ENCODE peak calls at places on chromosomes 7 and 10, in four cellular contexts. One of them, this sample, is unnamed.

GRCh38 chr10:7767209-7767608 is 20.6 kb downstream of the KIN start:
- DNase-seq in GM12878: no peak
- DNase-seq in A673: no peak
- DNase-seq in PC-3: no peak
- DNase-seq in this sample: no peak

GRCh38 chr10:75401569-75402485 is at the start of gene ZNF503:
- DNase-seq in GM12878: peak; percentile 27
- DNase-seq in A673: peak; percentile 94
- DNase-seq in PC-3: peak; percentile 100
- DNase-seq in this sample: peak; percentile 8

GRCh38 chr10:85858776-85859515 is 507.6 kb downstream of the GRID1 start:
- DNase-seq in GM12878: no peak
- DNase-seq in A673: no peak
- DNase-seq in PC-3: no peak
- DNase-seq in this sample: no peak

GRCh38 chr10:66167816-66168215 is 758.0 kb upstream of the LRRTM3 start:
- DNase-seq in GM12878: no peak
- DNase-seq in A673: no peak
- DNase-seq in PC-3: peak; percentile 93
- DNase-seq in this sample: no peak

GRCh38 chr7:55573526-55573925 is 1.2 kb upstream of the VOPP1 start:
- DNase-seq in GM12878: no peak
- DNase-seq in A673: no peak
- DNase-seq in PC-3: peak; percentile 24
- DNase-seq in this sample: no peak

GRCh38 chr7:111098011-111098925 is 7.3 kb downstream of the LRRN3 start:
- DNase-seq in GM12878: no peak
- DNase-seq in A673: peak; percentile 63
- DNase-seq in PC-3: peak; percentile 73
- DNase-seq in this sample: no peak

GRCh38 chr10:123381271-123381670 is 227.1 kb downstream of the BUB3 start:
- DNase-seq in GM12878: no peak
- DNase-seq in A673: no peak
- DNase-seq in PC-3: peak; percentile 73
- DNase-seq in this sample: no peak

GRCh38 chr7:155449880-155450557 is 7.9 kb upstream of the EN2 start:
- DNase-seq in GM12878: no peak
- DNase-seq in A673: no peak
- DNase-seq in PC-3: no peak
- DNase-seq in this sample: no peak

GRCh38 chr7:42869131-42870020 is 42.5 kb downstream of the C7orf25 start:
- DNase-seq in GM12878: peak; percentile 78
- DNase-seq in A673: no peak
- DNase-seq in PC-3: peak; percentile 67
- DNase-seq in this sample: no peak

GRCh38 chr10:13555884-13556529 is 27.2 kb upstream of the BEND7 start:
- DNase-seq in GM12878: no peak
- DNase-seq in A673: no peak
- DNase-seq in PC-3: no peak
- DNase-seq in this sample: no peak

GRCh38 chr10:4359003-4359402 is 467.0 kb upstream of the AKR1E2 start:
- DNase-seq in GM12878: no peak
- DNase-seq in A673: peak; percentile 44
- DNase-seq in PC-3: no peak
- DNase-seq in this sample: no peak

GRCh38 chr7:92785923-92786322 is 50.5 kb downstream of the CDK6 start:
- DNase-seq in GM12878: no peak
- DNase-seq in A673: no peak
- DNase-seq in PC-3: no peak
- DNase-seq in this sample: no peak

GRCh38 chr7:95691464-95691863 is 80.9 kb upstream of the DYNC1I1 start:
- DNase-seq in GM12878: no peak
- DNase-seq in A673: no peak
- DNase-seq in PC-3: peak; percentile 70
- DNase-seq in this sample: no peak

GRCh38 chr7:23105086-23105643 is 420 bp upstream of the KLHL7 start:
- DNase-seq in GM12878: no peak
- DNase-seq in A673: peak; percentile 8
- DNase-seq in PC-3: no peak
- DNase-seq in this sample: no peak

GRCh38 chr10:13715091-13715490 is 128.3 kb downstream of the PRPF18 start:
- DNase-seq in GM12878: no peak
- DNase-seq in A673: no peak
- DNase-seq in PC-3: no peak
- DNase-seq in this sample: no peak

GRCh38 chr10:93115661-93116383 is 42.1 kb downstream of the CYP26A1 start:
- DNase-seq in GM12878: peak; percentile 32
- DNase-seq in A673: peak; percentile 76
- DNase-seq in PC-3: peak; percentile 70
- DNase-seq in this sample: no peak

GRCh38 chr10:103491729-103492364 is 1.7 kb upstream of the NEURL1 start:
- DNase-seq in GM12878: no peak
- DNase-seq in A673: peak; percentile 39
- DNase-seq in PC-3: peak; percentile 71
- DNase-seq in this sample: no peak

GRCh38 chr7:27187702-27188665 is 3.0 kb upstream of the HOXA11 start:
- DNase-seq in GM12878: no peak
- DNase-seq in A673: no peak
- DNase-seq in PC-3: peak; percentile 52
- DNase-seq in this sample: no peak

GRCh38 chr7:4134631-4135030 is 547.5 kb upstream of the FOXK1 start:
- DNase-seq in GM12878: no peak
- DNase-seq in A673: no peak
- DNase-seq in PC-3: no peak
- DNase-seq in this sample: no peak

GRCh38 chr10:50807851-50808776 is 68.4 kb downstream of the ASAH2B start:
- DNase-seq in GM12878: no peak
- DNase-seq in A673: no peak
- DNase-seq in PC-3: no peak
- DNase-seq in this sample: no peak

GRCh38 chr7:84188811-84189405 is 5.7 kb downstream of the SEMA3A start:
- DNase-seq in GM12878: no peak
- DNase-seq in A673: peak; percentile 78
- DNase-seq in PC-3: peak; percentile 63
- DNase-seq in this sample: no peak

GRCh38 chr7:79064187-79064823 is 389.2 kb downstream of the MAGI2 start:
- DNase-seq in GM12878: no peak
- DNase-seq in A673: no peak
- DNase-seq in PC-3: no peak
- DNase-seq in this sample: no peak

DNA sequence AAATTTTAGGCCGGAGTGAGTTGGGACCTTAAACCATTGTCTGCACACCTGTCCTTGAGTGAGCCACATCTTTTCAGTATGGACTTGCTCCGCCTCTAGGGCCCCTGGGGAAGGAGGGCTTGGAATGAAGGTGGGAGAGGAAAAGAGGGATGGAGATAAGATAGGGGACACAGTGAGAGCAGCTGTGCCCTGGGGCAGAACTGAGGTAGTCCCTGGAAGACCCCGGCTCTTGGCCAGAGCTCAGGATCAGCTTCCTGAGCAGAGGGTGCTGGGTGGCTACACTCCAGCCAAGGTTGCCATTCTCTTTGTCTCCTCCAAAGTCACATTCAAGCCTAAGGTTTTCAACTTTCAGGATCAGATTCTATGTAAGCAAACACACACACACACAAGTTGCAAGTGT is 82.0 kb downstream of the MKI67 start:
- DNase-seq in GM12878: no peak
- DNase-seq in A673: no peak
- DNase-seq in PC-3: no peak
- DNase-seq in this sample: no peak
- TF ChIP-seq EZH2 in GM12878: no peak
- TF ChIP-seq EZH2 in A673: no peak
- TF ChIP-seq EZH2 in PC-3: no peak
- TF ChIP-seq EZH2 in this sample: no peak

GRCh38 chr10:63072951-63073350 is 60.2 kb upstream of the NRBF2 start:
- DNase-seq in GM12878: no peak
- DNase-seq in A673: no peak
- DNase-seq in PC-3: no peak
- DNase-seq in this sample: no peak
- H3K27ac ChIP-seq in GM12878: no peak overlapping the region
- H3K27ac ChIP-seq in A673: no peak overlapping the region
- H3K27ac ChIP-seq in PC-3: no peak overlapping the region
- H3K27ac ChIP-seq in this sample: no peak overlapping the region

GRCh38 chr7:584820-585219 is 65.2 kb upstream of the PDGFA start:
- DNase-seq in GM12878: no peak
- DNase-seq in A673: no peak
- DNase-seq in PC-3: no peak
- DNase-seq in this sample: no peak
- TF ChIP-seq EZH2 in GM12878: no peak
- TF ChIP-seq EZH2 in A673: no peak
- TF ChIP-seq EZH2 in PC-3: no peak
- TF ChIP-seq EZH2 in this sample: no peak

DNA sequence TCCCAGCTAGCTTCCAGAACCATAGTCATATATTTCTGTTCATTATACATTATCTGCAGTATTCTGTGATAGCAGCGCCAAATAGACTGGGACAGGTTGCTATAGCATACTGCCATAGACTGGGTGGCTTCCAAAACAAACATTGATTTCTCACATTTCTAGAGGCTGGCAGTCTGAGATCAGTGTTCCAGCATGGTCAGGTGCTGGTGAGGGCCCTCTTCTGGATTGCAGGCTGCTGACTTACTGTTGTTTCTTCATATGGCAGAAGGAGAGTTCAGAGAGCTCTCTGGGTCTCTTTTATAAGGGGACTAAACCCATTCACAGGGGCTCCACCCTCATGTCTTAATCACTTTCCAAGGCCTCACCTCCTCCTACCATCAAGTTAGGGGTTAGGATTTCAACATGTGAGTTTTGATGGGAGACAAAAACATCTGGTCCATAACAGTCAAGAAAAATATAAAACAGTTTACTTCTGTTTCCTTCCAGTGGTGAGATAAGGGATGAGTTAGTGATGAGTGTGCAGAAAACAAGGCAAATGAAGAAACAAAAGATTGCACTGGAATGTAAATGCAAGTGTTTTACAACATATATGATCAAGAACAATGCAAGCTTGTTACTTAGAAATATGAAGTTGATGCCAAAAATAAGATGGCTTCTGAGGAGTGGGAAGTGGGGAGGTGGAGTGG is 399.0 kb upstream of the C7orf33 start:
- DNase-seq in GM12878: no peak
- DNase-seq in A673: no peak
- DNase-seq in PC-3: no peak
- DNase-seq in this sample: no peak
- H3K27ac ChIP-seq in GM12878: no peak overlapping the region
- H3K27ac ChIP-seq in A673: no peak overlapping the region
- H3K27ac ChIP-seq in PC-3: no peak overlapping the region
- H3K27ac ChIP-seq in this sample: no peak overlapping the region